ENCODE peak calls at places on chromosomes 7 and 10, in five cellular contexts. B is effector CD4-positive, alpha-beta T cell; E is stimulated activated CD4-positive, alpha-beta T cell treated with anti-CD3 and anti-CD28 coated beads, Interleukin-2, amount 100 ng/mL, for 24 hours; T is T follicular helper cell; G is NCI-H446 treated with DMSO at 0.1 percent for 48 hours. O is an unnamed sample.

GRCh38 chr7:80240265-80241025 is 105.8 kb downstream of the GNAI1 start:
- DNase-seq in B (no peak), E (no peak), T (no peak), G (no peak), O (no peak)

GRCh38 chr7:97104719-97105129 is 12.8 kb upstream of the SDHAF3 start:
- DNase-seq in B (peak), E (peak), T (peak), G (peak), O (peak)

GRCh38 chr7:114988755-114989154 is 66.9 kb downstream of the MDFIC start:
- DNase-seq in B (no peak), E (no peak), T (no peak), G (peak), O (peak)

GRCh38 chr10:35063837-35064454 is 26.2 kb downstream of the CUL2 start:
- DNase-seq in B (no peak), E (no peak), T (no peak), G (no peak), O (no peak)

GRCh38 chr10:15365690-15366089 is 5.4 kb downstream of the FAM171A1 start:
- DNase-seq in B (no peak), E (no peak), T (no peak), G (no peak), O (no peak)

GRCh38 chr7:133423618-133424017 is 170.7 kb downstream of the EXOC4 start:
- DNase-seq in B (no peak), E (no peak), T (no peak), G (no peak), O (no peak)

GRCh38 chr10:114856544-114857287 is 35.1 kb downstream of the FHIP2A start:
- DNase-seq in B (no peak), E (no peak), T (no peak), G (no peak), O (peak)

GRCh38 chr10:17029581-17030271 is 99.9 kb downstream of the CUBN start:
- DNase-seq in B (peak), E (peak), T (peak), G (no peak), O (peak)

GRCh38 chr7:31935115-31935514 is 135.1 kb downstream of the PDE1C start:
- DNase-seq in B (no peak), E (no peak), T (no peak), G (no peak), O (no peak)

GRCh38 chr7:28573059-28573553 is 160.8 kb downstream of the CREB5 start:
- DNase-seq in B (no peak), E (no peak), T (no peak), G (no peak), O (no peak)

GRCh38 chr10:47176903-47177860 is 122.8 kb upstream of the GDF10 start:
- DNase-seq in B (no peak), E (no peak), T (no peak), G (peak), O (peak)

GRCh38 chr10:67603701-67604100 is 92.3 kb downstream of the CTNNA3 start:
- DNase-seq in B (no peak), E (no peak), T (no peak), G (no peak), O (no peak)

GRCh38 chr7:43108255-43109011 is 4.0 kb upstream of the HECW1 start:
- DNase-seq in B (peak), E (peak), T (no peak), G (no peak), O (peak)

GRCh38 chr7:97021443-97022261 is 3.0 kb downstream of the DLX5 start:
- DNase-seq in B (no peak), E (no peak), T (no peak), G (no peak), O (no peak)

GRCh38 chr7:2214636-2215035 is 18.1 kb downstream of the MAD1L1 start:
- DNase-seq in B (no peak), E (no peak), T (no peak), G (no peak), O (no peak)

GRCh38 chr7:114930829-114931655 is 9.1 kb downstream of the MDFIC start:
- DNase-seq in B (no peak), E (no peak), T (no peak), G (no peak), O (no peak)

GRCh38 chr7:139950881-139951525 is 111.7 kb downstream of the PARP12 start:
- DNase-seq in B (no peak), E (no peak), T (no peak), G (no peak), O (no peak)

GRCh38 chr10:133401981-133402725 is 8.2 kb downstream of the MTG1 start:
- DNase-seq in B (no peak), E (no peak), T (no peak), G (no peak), O (no peak)

GRCh38 chr10:49593564-49593875 is 16.6 kb upstream of the SLC18A3 start:
- DNase-seq in B (no peak), E (no peak), T (no peak), G (no peak), O (no peak)

GRCh38 chr7:16644987-16645592 is 464 bp downstream of the ANKMY2 start:
- DNase-seq in B (no peak), E (peak), T (no peak), G (no peak), O (no peak)

GRCh38 chr7:2195403-2196246 is 37.1 kb downstream of the MAD1L1 start:
- DNase-seq in B (no peak), E (no peak), T (no peak), G (peak), O (no peak)

GRCh38 chr10:101666025-101666424 is 28.9 kb downstream of the FBXW4 start:
- DNase-seq in B (no peak), E (no peak), T (no peak), G (no peak), O (no peak)

GRCh38 chr7:80699656-80700318 is 61.3 kb downstream of the CD36 start:
- DNase-seq in B (no peak), E (no peak), T (no peak), G (no peak), O (no peak)

GRCh38 chr10:22648547-22648961 is 65.8 kb downstream of the PIP4K2A start:
- DNase-seq in B (no peak), E (no peak), T (no peak), G (no peak), O (peak)

GRCh38 chr10:100998991-100999741 is 442 bp upstream of the LZTS2 start:
- DNase-seq in B (peak), E (peak), T (peak), G (no peak), O (peak)

GRCh38 chr7:27137603-27138410 is 5.7 kb downstream of the HOXA5 start:
- DNase-seq in B (no peak), E (no peak), T (no peak), G (no peak), O (no peak)

GRCh38 chr7:51292596-51292995 is 24.0 kb downstream of the COBL start:
- DNase-seq in B (no peak), E (no peak), T (no peak), G (no peak), O (no peak)